ENCODE peak calls at places on chromosomes 6 and 20, in eight cellular contexts. X is heart left ventricle, Q is OCI-LY7, Z is hypothalamus, M is aorta, L is suprapubic skin, D is GDM1, G is anterior cingulate cortex. J is an unnamed sample.

GRCh38 chr6:15017251-15017650 is 228.6 kb upstream of the JARID2 start:
- DNase-seq in L (no peak), D (no peak), X (no peak), M (no peak), G (peak), Z (no peak), Q (no peak), J (no peak)

GRCh38 chr6:16973545-16974386 is 128.1 kb upstream of the STMND1 start:
- DNase-seq in X (no peak), Z (no peak), Q (no peak), G (no peak), L (no peak), D (no peak), M (no peak), J (no peak)

GRCh38 chr6:5095236-5095635 is 10.1 kb downstream of the PPP1R3G start:
- DNase-seq in Q (no peak), L (no peak), X (no peak), M (no peak), D (no peak), Z (no peak), G (no peak), J (no peak)

GRCh38 chr6:133432021-133432989 is 191.1 kb downstream of the EYA4 start:
- DNase-seq in Z (no peak), G (no peak), X (no peak), L (no peak), D (no peak), Q (no peak), M (no peak), J (no peak)

GRCh38 chr20:45138451-45139300 is 14.4 kb upstream of the WFDC12 start:
- DNase-seq in G (no peak), Z (no peak), L (no peak), D (no peak), Q (peak), X (peak), M (peak), J (no peak)

GRCh38 chr6:47252636-47253035 is 57.1 kb downstream of the TNFRSF21 start:
- DNase-seq in Q (peak), L (no peak), X (no peak), Z (no peak), M (no peak), G (no peak), D (no peak), J (no peak)

GRCh38 chr20:25584905-25585704 is at the start of gene NINL:
- DNase-seq in X (peak), D (no peak), M (peak), Z (peak), Q (no peak), L (peak), G (peak), J (peak)

GRCh38 chr20:35269055-35269781 is 8.7 kb downstream of the MMP24OS start:
- DNase-seq in X (no peak), D (peak), L (no peak), M (no peak), Q (peak), Z (peak), G (peak), J (peak)

GRCh38 chr6:3744211-3744900 is 7.2 kb downstream of the PXDC1 start:
- DNase-seq in Q (no peak), X (no peak), M (peak), D (no peak), G (no peak), Z (no peak), L (peak), J (no peak)

GRCh38 chr6:89840538-89840937 is 10.9 kb downstream of the CASP8AP2 start:
- DNase-seq in M (no peak), L (no peak), X (no peak), G (no peak), D (peak), Q (no peak), Z (no peak), J (no peak)

GRCh38 chr20:45445805-45446562 is 23.6 kb upstream of the WFDC2 start:
- DNase-seq in Z (no peak), X (no peak), Q (peak), G (no peak), M (no peak), D (peak), L (no peak), J (peak)

GRCh38 chr6:72811971-72812421 is 190.1 kb downstream of the KCNQ5 start:
- DNase-seq in G (no peak), Q (no peak), X (no peak), D (no peak), L (no peak), Z (no peak), M (no peak), J (no peak)

GRCh38 chr20:58713801-58714339 is 21.3 kb downstream of the NPEPL1 start:
- DNase-seq in Q (no peak), X (peak), G (no peak), M (peak), D (no peak), Z (no peak), L (peak), J (peak)

GRCh38 chr6:157054531-157054979 is 268.8 kb downstream of the TMEM242 start:
- DNase-seq in M (no peak), L (no peak), D (no peak), Z (no peak), Q (peak), X (no peak), G (no peak), J (no peak)

GRCh38 chr6:166423051-166423745 is 40.5 kb upstream of the MPC1 start:
- DNase-seq in G (no peak), Q (no peak), X (no peak), Z (no peak), D (no peak), M (no peak), L (no peak), J (no peak)

GRCh38 chr6:46058951-46059350 is 43.3 kb upstream of the CLIC5 start:
- DNase-seq in L (no peak), Q (no peak), M (no peak), X (no peak), G (no peak), D (no peak), Z (no peak), J (no peak)

GRCh38 chr20:48659888-48660287 is 167.9 kb downstream of the PREX1 start:
- DNase-seq in D (no peak), X (no peak), Z (no peak), L (no peak), M (peak), G (no peak), Q (no peak), J (no peak)

GRCh38 chr6:39998126-39998525 is 63.9 kb upstream of the MOCS1 start:
- DNase-seq in L (no peak), D (no peak), Q (no peak), G (no peak), Z (no peak), X (no peak), M (no peak), J (no peak)

GRCh38 chr6:68738039-68738438 is 103.0 kb downstream of the ADGRB3 start:
- DNase-seq in Q (no peak), D (no peak), X (no peak), L (no peak), M (no peak), Z (no peak), G (no peak), J (no peak)

GRCh38 chr20:16462711-16463110 is 110.5 kb downstream of the KIF16B start:
- DNase-seq in X (no peak), Z (no peak), G (no peak), Q (no peak), D (no peak), L (no peak), M (no peak), J (no peak)

GRCh38 chr6:50091641-50092040 is 41.9 kb upstream of the DEFB112 start:
- DNase-seq in Z (no peak), D (no peak), L (no peak), X (no peak), M (no peak), Q (no peak), G (no peak), J (no peak)

GRCh38 chr6:26383624-26384417 is 913 bp downstream of the BTN2A2 start:
- DNase-seq in X (no peak), M (no peak), Z (no peak), Q (peak), L (no peak), D (no peak), G (no peak), J (no peak)

GRCh38 chr6:116327803-116328527 is 42.8 kb upstream of the DSE start:
- DNase-seq in M (no peak), L (no peak), G (no peak), Z (no peak), X (no peak), Q (no peak), D (no peak), J (no peak)

GRCh38 chr20:62832212-62832922 is 15.5 kb downstream of the COL9A3 start:
- DNase-seq in G (no peak), Z (no peak), L (no peak), M (peak), X (peak), D (peak), Q (peak), J (no peak)

GRCh38 chr20:38128691-38129090 is 36.4 kb downstream of the TGM2 start:
- DNase-seq in G (no peak), M (no peak), Z (no peak), X (no peak), L (peak), D (no peak), Q (no peak), J (no peak)

GRCh38 chr20:33352258-33353012 is 48.9 kb downstream of the CDK5RAP1 start:
- DNase-seq in Z (no peak), D (no peak), X (no peak), L (no peak), Q (no peak), M (no peak), G (no peak), J (peak)

GRCh38 chr20:60463798-60464197 is 505.6 kb downstream of the CDH26 start:
- DNase-seq in M (no peak), G (no peak), Z (no peak), L (no peak), Q (no peak), X (no peak), D (no peak), J (no peak)

GRCh38 chr6:132391391-132392291 is 9.6 kb downstream of the MOXD1 start:
- DNase-seq in L (no peak), D (no peak), G (no peak), Z (no peak), Q (no peak), X (no peak), M (no peak), J (no peak)

GRCh38 chr20:36796868-36797267 is 23.3 kb upstream of the DSN1 start:
- DNase-seq in M (no peak), Q (no peak), Z (no peak), D (no peak), X (no peak), L (no peak), G (no peak), J (no peak)

GRCh38 chr20:844473-845225 is 11.1 kb downstream of the FAM110A start:
- DNase-seq in G (peak), X (peak), Z (peak), M (peak), Q (peak), D (peak), L (peak), J (peak)

GRCh38 chr20:1803216-1804128 is 91.7 kb upstream of the SIRPA start:
- DNase-seq in G (peak), L (no peak), M (peak), Q (no peak), D (peak), Z (peak), X (peak), J (peak)

GRCh38 chr6:87029711-87030314 is 65.1 kb downstream of the CGA start:
- DNase-seq in X (no peak), Z (no peak), M (no peak), D (no peak), G (no peak), Q (peak), L (no peak), J (no peak)

GRCh38 chr6:112466378-112467151 is 119.4 kb downstream of the RFPL4B start:
- DNase-seq in G (no peak), M (no peak), L (no peak), D (no peak), Z (no peak), X (no peak), Q (no peak), J (no peak)

GRCh38 chr6:31878222-31878621 is 575 bp downstream of the SLC44A4 start:
- DNase-seq in M (no peak), X (no peak), G (no peak), Z (no peak), L (no peak), Q (no peak), D (no peak), J (no peak)